ENCODE peak calls at places on chromosomes 13 and 19, in four cellular contexts. Z, N, F and B are unnamed samples.

GRCh38 chr13:23866420-23867026 is 22.7 kb downstream of the MIPEP start:
- DNase-seq in Z (no peak), N (no peak), F (no peak), B (no peak)

GRCh38 chr13:42076309-42076713 is 27.9 kb downstream of the DGKH start:
- DNase-seq in Z (no peak), N (no peak), F (no peak), B (peak; percentile 10)

GRCh38 chr19:45448887-45449299 is 18.9 kb upstream of the FOSB start:
- DNase-seq in Z (no peak), N (no peak), F (no peak), B (peak; percentile 90)

GRCh38 chr13:22964245-22964966 is 216.4 kb upstream of the SGCG start:
- DNase-seq in Z (no peak), N (no peak), F (no peak), B (no peak)

GRCh38 chr13:22569830-22570229 is 610.9 kb upstream of the SGCG start:
- DNase-seq in Z (no peak), N (no peak), F (no peak), B (no peak)

GRCh38 chr19:47790398-47790814 is 11.9 kb downstream of the SELENOW start:
- DNase-seq in Z (peak; percentile 87), N (peak; percentile 31), F (peak; percentile 63), B (peak; percentile 65)

GRCh38 chr19:42246869-42247630 is 4.6 kb upstream of the GSK3A start:
- DNase-seq in Z (no peak), N (no peak), F (no peak), B (no peak)

GRCh38 chr19:51681286-51681956 is 11.7 kb upstream of the SPACA6 start:
- DNase-seq in Z (peak; percentile 28), N (no peak), F (no peak), B (peak; percentile 15)

GRCh38 chr13:32666990-32667571 is 80.8 kb downstream of the PDS5B start:
- DNase-seq in Z (no peak), N (no peak), F (no peak), B (no peak)

GRCh38 chr19:18259848-18260247 is 14.4 kb downstream of the IQCN start:
- DNase-seq in Z (no peak), N (no peak), F (no peak), B (no peak)

GRCh38 chr19:17966115-17966455 is 822 bp upstream of the KCNN1 start:
- DNase-seq in Z (no peak), N (no peak), F (no peak), B (no peak)

GRCh38 chr19:32627714-32628253 is 46.8 kb downstream of the PDCD5 start:
- DNase-seq in Z (no peak), N (no peak), F (no peak), B (no peak)

GRCh38 chr19:41879080-41879479 is 2.0 kb downstream of the CD79A start:
- DNase-seq in Z (no peak), N (no peak), F (no peak), B (no peak)

GRCh38 chr19:18202759-18203407 is 959 bp downstream of the RAB3A start:
- DNase-seq in Z (no peak), N (no peak), F (no peak), B (no peak)

GRCh38 chr19:54186351-54186750 is 3.0 kb downstream of the MBOAT7 start:
- DNase-seq in Z (no peak), N (no peak), F (no peak), B (no peak)

GRCh38 chr19:48518207-48518606 is 6.6 kb upstream of the LMTK3 start:
- DNase-seq in Z (no peak), N (no peak), F (no peak), B (no peak)

GRCh38 chr19:12938536-12939291 is at the start of gene CALR:
- DNase-seq in Z (no peak), N (no peak), F (no peak), B (peak; percentile 43)

GRCh38 chr19:36215276-36216171 is 618 bp downstream of the ZNF146 start:
- DNase-seq in Z (no peak), N (no peak), F (no peak), B (peak; percentile 22)

GRCh38 chr19:3618811-3619630 is 7.6 kb downstream of the CACTIN start:
- DNase-seq in Z (no peak), N (no peak), F (no peak), B (no peak)
- TF ChIP-seq CTCF in Z (no peak), N (no peak), F (peak; percentile 4), B (no peak)

GRCh38 chr19:49848938-49849337 is 2.0 kb upstream of the PTOV1 start:
- DNase-seq in Z (no peak), N (no peak), F (no peak), B (no peak)

GRCh38 chr19:49847731-49848696 is 2.9 kb upstream of the PTOV1 start:
- DNase-seq in Z (no peak), N (peak; percentile 82), F (no peak), B (peak; percentile 88)

GRCh38 chr19:49850487-49851342 is at the start of gene PTOV1:
- DNase-seq in Z (peak; percentile 90), N (peak; percentile 89), F (peak; percentile 73), B (peak; percentile 93)

GRCh38 chr19:49850221-49850486 is 805 bp upstream of the PTOV1 start:
- DNase-seq in Z (no peak), N (no peak), F (no peak), B (no peak)

GRCh38 chr19:49849433-49850220 is 1.3 kb upstream of the PTOV1 start:
- DNase-seq in Z (no peak), N (no peak), F (no peak), B (no peak)
- H3K4me3 ChIP-seq in Z (no peak overlapping the region), N (peak overlapping the region; percentile 94), F (peak overlapping the region; percentile 99), B (peak overlapping the region; percentile 91)

GRCh38 chr19:6711078-6711361 is 9.4 kb downstream of the C3 start:
- DNase-seq in Z (no peak), N (no peak), F (no peak), B (no peak)

GRCh38 chr19:6711605-6712004 is 8.8 kb downstream of the C3 start:
- DNase-seq in Z (no peak), N (no peak), F (no peak), B (no peak)

GRCh38 chr19:6712231-6712630 is 8.2 kb downstream of the C3 start:
- DNase-seq in Z (no peak), N (no peak), F (no peak), B (no peak)

GRCh38 chr19:6709549-6709948 is 10.9 kb downstream of the C3 start:
- DNase-seq in Z (no peak), N (no peak), F (no peak), B (no peak)

GRCh38 chr19:6710273-6711077 is 10.0 kb downstream of the C3 start:
- DNase-seq in Z (no peak), N (no peak), F (no peak), B (no peak)
- TF ChIP-seq CTCF in Z (no peak), N (no peak), F (no peak), B (peak; percentile 18)

GRCh38 chr19:2610637-2611482 is 91.6 kb downstream of the GNG7 start:
- DNase-seq in Z (peak; percentile 92), N (peak; percentile 89), F (peak; percentile 73), B (peak; percentile 88)
- H3K4me3 ChIP-seq in Z (peak overlapping the region; percentile 26), N (peak overlapping the region; percentile 42), F (peak overlapping the region; percentile 42), B (peak overlapping the region; percentile 41)

GRCh38 chr13:27774651-27775050 is 17.6 kb upstream of the GSX1 start:
- DNase-seq in Z (no peak), N (no peak), F (no peak), B (no peak)

GRCh38 chr13:27772651-27773425 is 19.4 kb upstream of the GSX1 start:
- DNase-seq in Z (no peak), N (no peak), F (no peak), B (no peak)

GRCh38 chr13:27765650-27766049 is 26.6 kb upstream of the GSX1 start:
- DNase-seq in Z (no peak), N (no peak), F (no peak), B (no peak)

GRCh38 chr13:27774169-27774568 is 18.1 kb upstream of the GSX1 start:
- DNase-seq in Z (no peak), N (no peak), F (no peak), B (no peak)

GRCh38 chr13:27770809-27771208 is 21.5 kb upstream of the GSX1 start:
- DNase-seq in Z (no peak), N (no peak), F (no peak), B (peak; percentile 81)
- TF ChIP-seq CTCF in Z (peak; percentile 12), N (peak; percentile 32), F (no peak), B (peak; percentile 62)

DNA sequence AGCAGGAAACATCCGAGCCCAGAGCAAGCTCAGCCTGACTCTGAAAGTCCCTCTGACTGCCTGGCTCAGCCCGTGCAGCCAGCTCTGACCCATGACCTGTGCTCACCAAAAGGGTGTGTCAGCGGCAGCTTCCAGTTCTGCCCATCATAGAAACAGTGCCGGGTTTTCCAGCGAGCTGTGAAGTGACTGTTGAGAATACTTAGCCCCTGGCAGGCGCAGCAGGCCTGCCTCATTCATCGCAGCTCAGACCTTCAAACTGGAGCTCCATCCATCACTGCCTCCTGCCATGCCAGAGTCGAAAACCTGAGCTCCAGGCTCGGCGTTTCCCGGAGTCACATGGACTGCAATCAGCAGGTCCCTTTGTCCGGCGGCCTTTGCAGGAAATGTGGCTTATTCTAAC is 16.3 kb upstream of the GSX1 start:
- DNase-seq in Z (no peak), N (no peak), F (no peak), B (peak; percentile 29)
- H3K4me3 ChIP-seq in Z (no peak overlapping the region), N (no peak overlapping the region), F (no peak overlapping the region), B (no peak overlapping the region)

DNA sequence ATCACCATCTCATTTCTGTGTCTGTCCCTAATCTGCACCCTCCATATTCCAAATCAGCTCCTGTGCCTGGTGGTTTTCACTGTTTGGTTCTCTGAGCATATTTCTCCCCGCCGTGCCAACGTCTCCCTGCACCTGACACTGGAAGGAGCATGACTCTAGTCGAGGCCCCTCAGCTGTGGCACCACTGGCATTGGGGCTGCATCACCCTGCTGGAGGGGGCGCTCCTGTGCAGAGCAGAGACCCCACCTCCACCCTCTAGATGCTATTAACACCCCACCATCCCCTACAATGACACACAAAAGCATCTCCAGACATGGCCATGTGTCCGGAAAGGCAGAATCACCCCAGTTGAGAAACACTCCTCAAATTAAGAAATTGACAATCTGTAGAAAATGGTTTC is 20.8 kb downstream of the ZSCAN5C start:
- DNase-seq in Z (no peak), N (no peak), F (no peak), B (no peak)
- TF ChIP-seq CTCF in Z (no peak), N (no peak), F (no peak), B (no peak)